ENCODE peak calls at places on chromosomes 12 and 14, in nine cellular contexts. One of them, this sample, is unnamed.

GRCh38 chr14:89618309-89618708 is 201.3 kb upstream of the FOXN3 start:
- DNase-seq in AG04450: no peak
- DNase-seq in effector memory CD4-positive, alpha-beta T cell: no peak
- DNase-seq in ovary: no peak
- DNase-seq in testis: no peak
- DNase-seq in tibial artery: no peak
- DNase-seq in naive thymus-derived CD4-positive, alpha-beta T cell: no peak
- DNase-seq in upper lobe of right lung: no peak
- DNase-seq in sigmoid colon: no peak
- DNase-seq in this sample: no peak

GRCh38 chr14:90050271-90050670 is 11.5 kb upstream of the KCNK13 start:
- DNase-seq in sigmoid colon: no peak
- DNase-seq in ovary: no peak
- DNase-seq in naive thymus-derived CD4-positive, alpha-beta T cell: no peak
- DNase-seq in effector memory CD4-positive, alpha-beta T cell: no peak
- DNase-seq in upper lobe of right lung: no peak
- DNase-seq in testis: no peak
- DNase-seq in tibial artery: no peak
- DNase-seq in AG04450: no peak
- DNase-seq in this sample: no peak

GRCh38 chr14:103259801-103260628 is 74.0 kb upstream of the EIF5 start:
- DNase-seq in tibial artery: no peak
- DNase-seq in upper lobe of right lung: no peak
- DNase-seq in effector memory CD4-positive, alpha-beta T cell: no peak
- DNase-seq in sigmoid colon: no peak
- DNase-seq in testis: no peak
- DNase-seq in AG04450: no peak
- DNase-seq in naive thymus-derived CD4-positive, alpha-beta T cell: no peak
- DNase-seq in ovary: peak
- DNase-seq in this sample: no peak

GRCh38 chr14:95043732-95044462 is 113.4 kb downstream of the DICER1 start:
- DNase-seq in tibial artery: peak
- DNase-seq in testis: no peak
- DNase-seq in effector memory CD4-positive, alpha-beta T cell: no peak
- DNase-seq in ovary: peak
- DNase-seq in naive thymus-derived CD4-positive, alpha-beta T cell: no peak
- DNase-seq in upper lobe of right lung: peak
- DNase-seq in AG04450: no peak
- DNase-seq in sigmoid colon: peak
- DNase-seq in this sample: no peak

GRCh38 chr12:109386079-109386473 is 38.4 kb downstream of the MYO1H start:
- DNase-seq in upper lobe of right lung: no peak
- DNase-seq in testis: no peak
- DNase-seq in ovary: no peak
- DNase-seq in tibial artery: no peak
- DNase-seq in naive thymus-derived CD4-positive, alpha-beta T cell: no peak
- DNase-seq in sigmoid colon: no peak
- DNase-seq in AG04450: no peak
- DNase-seq in effector memory CD4-positive, alpha-beta T cell: no peak
- DNase-seq in this sample: no peak

GRCh38 chr14:74571901-74572828 is 39.9 kb downstream of the LTBP2 start:
- DNase-seq in sigmoid colon: no peak
- DNase-seq in ovary: peak
- DNase-seq in naive thymus-derived CD4-positive, alpha-beta T cell: no peak
- DNase-seq in effector memory CD4-positive, alpha-beta T cell: no peak
- DNase-seq in AG04450: peak
- DNase-seq in testis: peak
- DNase-seq in tibial artery: no peak
- DNase-seq in upper lobe of right lung: no peak
- DNase-seq in this sample: no peak

GRCh38 chr12:52870361-52871290 is 21.8 kb upstream of the KRT78 start:
- DNase-seq in sigmoid colon: peak
- DNase-seq in upper lobe of right lung: peak
- DNase-seq in naive thymus-derived CD4-positive, alpha-beta T cell: peak
- DNase-seq in effector memory CD4-positive, alpha-beta T cell: peak
- DNase-seq in AG04450: no peak
- DNase-seq in testis: peak
- DNase-seq in tibial artery: no peak
- DNase-seq in ovary: peak
- DNase-seq in this sample: peak

GRCh38 chr12:3363608-3364007 is 127.4 kb upstream of the PRMT8 start:
- DNase-seq in naive thymus-derived CD4-positive, alpha-beta T cell: no peak
- DNase-seq in upper lobe of right lung: no peak
- DNase-seq in ovary: no peak
- DNase-seq in tibial artery: peak
- DNase-seq in sigmoid colon: no peak
- DNase-seq in AG04450: no peak
- DNase-seq in testis: peak
- DNase-seq in effector memory CD4-positive, alpha-beta T cell: no peak
- DNase-seq in this sample: no peak

GRCh38 chr12:1575799-1576401 is 18.5 kb downstream of the FBXL14 start:
- DNase-seq in AG04450: no peak
- DNase-seq in effector memory CD4-positive, alpha-beta T cell: no peak
- DNase-seq in upper lobe of right lung: no peak
- DNase-seq in tibial artery: no peak
- DNase-seq in sigmoid colon: no peak
- DNase-seq in ovary: no peak
- DNase-seq in naive thymus-derived CD4-positive, alpha-beta T cell: no peak
- DNase-seq in testis: peak
- DNase-seq in this sample: peak

GRCh38 chr14:23406244-23406643 is 1.8 kb downstream of the MYH6 start:
- DNase-seq in naive thymus-derived CD4-positive, alpha-beta T cell: no peak
- DNase-seq in upper lobe of right lung: no peak
- DNase-seq in sigmoid colon: no peak
- DNase-seq in ovary: no peak
- DNase-seq in AG04450: no peak
- DNase-seq in effector memory CD4-positive, alpha-beta T cell: no peak
- DNase-seq in tibial artery: no peak
- DNase-seq in testis: no peak
- DNase-seq in this sample: no peak

GRCh38 chr12:48873096-48873495 is 7.4 kb upstream of the RND1 start:
- DNase-seq in upper lobe of right lung: no peak
- DNase-seq in testis: no peak
- DNase-seq in tibial artery: no peak
- DNase-seq in naive thymus-derived CD4-positive, alpha-beta T cell: no peak
- DNase-seq in sigmoid colon: no peak
- DNase-seq in ovary: no peak
- DNase-seq in effector memory CD4-positive, alpha-beta T cell: no peak
- DNase-seq in AG04450: no peak
- DNase-seq in this sample: no peak

GRCh38 chr14:104353221-104353920 is 215.0 kb downstream of the KIF26A start:
- DNase-seq in sigmoid colon: peak
- DNase-seq in ovary: peak
- DNase-seq in testis: no peak
- DNase-seq in AG04450: no peak
- DNase-seq in upper lobe of right lung: no peak
- DNase-seq in effector memory CD4-positive, alpha-beta T cell: no peak
- DNase-seq in naive thymus-derived CD4-positive, alpha-beta T cell: no peak
- DNase-seq in tibial artery: peak
- DNase-seq in this sample: no peak

GRCh38 chr12:80829767-80830166 is 108.0 kb downstream of the LIN7A start:
- DNase-seq in AG04450: no peak
- DNase-seq in sigmoid colon: no peak
- DNase-seq in tibial artery: no peak
- DNase-seq in naive thymus-derived CD4-positive, alpha-beta T cell: no peak
- DNase-seq in effector memory CD4-positive, alpha-beta T cell: no peak
- DNase-seq in testis: no peak
- DNase-seq in upper lobe of right lung: no peak
- DNase-seq in ovary: no peak
- DNase-seq in this sample: no peak

GRCh38 chr12:87317302-87317701 is 711.9 kb downstream of the C12orf50 start:
- DNase-seq in sigmoid colon: no peak
- DNase-seq in testis: no peak
- DNase-seq in upper lobe of right lung: no peak
- DNase-seq in ovary: no peak
- DNase-seq in tibial artery: no peak
- DNase-seq in AG04450: no peak
- DNase-seq in effector memory CD4-positive, alpha-beta T cell: no peak
- DNase-seq in naive thymus-derived CD4-positive, alpha-beta T cell: no peak
- DNase-seq in this sample: no peak

GRCh38 chr14:50957296-50957695 is 13.0 kb upstream of the PYGL start:
- DNase-seq in effector memory CD4-positive, alpha-beta T cell: no peak
- DNase-seq in testis: no peak
- DNase-seq in naive thymus-derived CD4-positive, alpha-beta T cell: no peak
- DNase-seq in ovary: no peak
- DNase-seq in tibial artery: no peak
- DNase-seq in AG04450: no peak
- DNase-seq in sigmoid colon: no peak
- DNase-seq in upper lobe of right lung: no peak
- DNase-seq in this sample: no peak

GRCh38 chr14:22438742-22439141 is 150.3 kb downstream of the DAD1 start:
- DNase-seq in upper lobe of right lung: no peak
- DNase-seq in naive thymus-derived CD4-positive, alpha-beta T cell: no peak
- DNase-seq in tibial artery: no peak
- DNase-seq in effector memory CD4-positive, alpha-beta T cell: no peak
- DNase-seq in ovary: no peak
- DNase-seq in AG04450: no peak
- DNase-seq in testis: no peak
- DNase-seq in sigmoid colon: no peak
- DNase-seq in this sample: no peak

GRCh38 chr12:132836803-132837331 is 8.2 kb upstream of the GOLGA3 start:
- DNase-seq in naive thymus-derived CD4-positive, alpha-beta T cell: no peak
- DNase-seq in upper lobe of right lung: no peak
- DNase-seq in testis: no peak
- DNase-seq in tibial artery: no peak
- DNase-seq in ovary: no peak
- DNase-seq in effector memory CD4-positive, alpha-beta T cell: no peak
- DNase-seq in sigmoid colon: no peak
- DNase-seq in AG04450: no peak
- DNase-seq in this sample: no peak

GRCh38 chr14:72855913-72856312 is 38.0 kb downstream of the DPF3 start:
- DNase-seq in ovary: no peak
- DNase-seq in upper lobe of right lung: no peak
- DNase-seq in tibial artery: no peak
- DNase-seq in effector memory CD4-positive, alpha-beta T cell: no peak
- DNase-seq in AG04450: no peak
- DNase-seq in sigmoid colon: no peak
- DNase-seq in naive thymus-derived CD4-positive, alpha-beta T cell: no peak
- DNase-seq in testis: no peak
- DNase-seq in this sample: no peak

GRCh38 chr12:27592548-27592947 is 68.5 kb downstream of the PPFIBP1 start:
- DNase-seq in ovary: no peak
- DNase-seq in tibial artery: no peak
- DNase-seq in naive thymus-derived CD4-positive, alpha-beta T cell: no peak
- DNase-seq in testis: no peak
- DNase-seq in upper lobe of right lung: no peak
- DNase-seq in sigmoid colon: peak
- DNase-seq in AG04450: no peak
- DNase-seq in effector memory CD4-positive, alpha-beta T cell: no peak
- DNase-seq in this sample: no peak

GRCh38 chr14:100903672-100904185 is at the start of gene RTL1:
- DNase-seq in AG04450: no peak
- DNase-seq in tibial artery: peak
- DNase-seq in ovary: peak
- DNase-seq in testis: peak
- DNase-seq in upper lobe of right lung: no peak
- DNase-seq in effector memory CD4-positive, alpha-beta T cell: no peak
- DNase-seq in sigmoid colon: peak
- DNase-seq in naive thymus-derived CD4-positive, alpha-beta T cell: no peak
- DNase-seq in this sample: no peak

GRCh38 chr12:49519574-49519936 is 19.3 kb upstream of the KCNH3 start:
- DNase-seq in naive thymus-derived CD4-positive, alpha-beta T cell: no peak
- DNase-seq in sigmoid colon: no peak
- DNase-seq in testis: no peak
- DNase-seq in ovary: no peak
- DNase-seq in effector memory CD4-positive, alpha-beta T cell: no peak
- DNase-seq in tibial artery: no peak
- DNase-seq in AG04450: no peak
- DNase-seq in upper lobe of right lung: no peak
- DNase-seq in this sample: no peak

GRCh38 chr12:9625019-9625418 is 17.3 kb upstream of the KLRB1 start:
- DNase-seq in effector memory CD4-positive, alpha-beta T cell: no peak
- DNase-seq in AG04450: no peak
- DNase-seq in sigmoid colon: no peak
- DNase-seq in naive thymus-derived CD4-positive, alpha-beta T cell: no peak
- DNase-seq in ovary: no peak
- DNase-seq in upper lobe of right lung: no peak
- DNase-seq in tibial artery: no peak
- DNase-seq in testis: no peak
- DNase-seq in this sample: no peak
- H3K4me3 ChIP-seq in effector memory CD4-positive, alpha-beta T cell: no peak
- H3K4me3 ChIP-seq in AG04450: no peak
- H3K4me3 ChIP-seq in sigmoid colon: no peak
- H3K4me3 ChIP-seq in naive thymus-derived CD4-positive, alpha-beta T cell: no peak
- H3K4me3 ChIP-seq in ovary: no peak
- H3K4me3 ChIP-seq in upper lobe of right lung: no peak
- H3K4me3 ChIP-seq in tibial artery: no peak
- H3K4me3 ChIP-seq in testis: no peak
- H3K4me3 ChIP-seq in this sample: no peak

GRCh38 chr14:30873308-30874119 is 845 bp upstream of the COCH start:
- DNase-seq in AG04450: no peak
- DNase-seq in tibial artery: no peak
- DNase-seq in sigmoid colon: no peak
- DNase-seq in ovary: no peak
- DNase-seq in naive thymus-derived CD4-positive, alpha-beta T cell: no peak
- DNase-seq in testis: no peak
- DNase-seq in effector memory CD4-positive, alpha-beta T cell: no peak
- DNase-seq in upper lobe of right lung: no peak
- DNase-seq in this sample: no peak
- H3K4me3 ChIP-seq in AG04450: no peak
- H3K4me3 ChIP-seq in tibial artery: peak
- H3K4me3 ChIP-seq in sigmoid colon: no peak
- H3K4me3 ChIP-seq in ovary: no peak
- H3K4me3 ChIP-seq in naive thymus-derived CD4-positive, alpha-beta T cell: no peak
- H3K4me3 ChIP-seq in testis: peak
- H3K4me3 ChIP-seq in effector memory CD4-positive, alpha-beta T cell: no peak
- H3K4me3 ChIP-seq in upper lobe of right lung: peak
- H3K4me3 ChIP-seq in this sample: peak

DNA sequence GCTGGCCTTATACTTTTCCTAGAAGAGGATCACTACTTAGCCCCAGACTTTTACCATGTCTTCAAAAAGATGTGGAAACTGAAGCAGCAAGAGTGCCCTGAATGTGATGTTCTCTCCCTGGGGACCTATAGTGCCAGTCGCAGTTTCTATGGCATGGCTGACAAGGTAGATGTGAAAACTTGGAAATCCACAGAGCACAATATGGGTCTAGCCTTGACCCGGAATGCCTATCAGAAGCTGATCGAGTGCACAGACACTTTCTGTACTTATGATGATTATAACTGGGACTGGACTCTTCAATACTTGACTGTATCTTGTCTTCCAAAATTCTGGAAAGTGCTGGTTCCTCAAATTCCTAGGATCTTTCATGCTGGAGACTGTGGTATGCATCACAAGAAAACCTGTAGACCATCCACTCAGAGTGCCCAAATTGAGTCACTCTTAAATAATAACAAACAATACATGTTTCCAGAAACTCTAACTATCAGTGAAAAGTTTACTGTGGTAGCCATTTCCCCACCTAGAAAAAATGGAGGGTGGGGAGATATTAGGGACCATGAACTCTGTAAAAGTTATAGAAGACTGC is 1.5 kb downstream of the MGAT2 start:
- DNase-seq in naive thymus-derived CD4-positive, alpha-beta T cell: no peak
- DNase-seq in testis: no peak
- DNase-seq in tibial artery: no peak
- DNase-seq in upper lobe of right lung: no peak
- DNase-seq in ovary: no peak
- DNase-seq in AG04450: no peak
- DNase-seq in effector memory CD4-positive, alpha-beta T cell: no peak
- DNase-seq in sigmoid colon: no peak
- DNase-seq in this sample: no peak
- H3K4me3 ChIP-seq in naive thymus-derived CD4-positive, alpha-beta T cell: peak
- H3K4me3 ChIP-seq in testis: peak
- H3K4me3 ChIP-seq in tibial artery: peak
- H3K4me3 ChIP-seq in upper lobe of right lung: peak
- H3K4me3 ChIP-seq in ovary: peak
- H3K4me3 ChIP-seq in AG04450: peak
- H3K4me3 ChIP-seq in effector memory CD4-positive, alpha-beta T cell: peak
- H3K4me3 ChIP-seq in sigmoid colon: peak
- H3K4me3 ChIP-seq in this sample: peak

GRCh38 chr12:8951744-8952143 is 2.3 kb upstream of the M6PR start:
- DNase-seq in tibial artery: no peak
- DNase-seq in testis: no peak
- DNase-seq in sigmoid colon: no peak
- DNase-seq in effector memory CD4-positive, alpha-beta T cell: peak
- DNase-seq in naive thymus-derived CD4-positive, alpha-beta T cell: no peak
- DNase-seq in AG04450: no peak
- DNase-seq in upper lobe of right lung: no peak
- DNase-seq in ovary: no peak
- DNase-seq in this sample: no peak
- H3K4me3 ChIP-seq in tibial artery: no peak
- H3K4me3 ChIP-seq in testis: no peak
- H3K4me3 ChIP-seq in sigmoid colon: no peak
- H3K4me3 ChIP-seq in effector memory CD4-positive, alpha-beta T cell: peak
- H3K4me3 ChIP-seq in naive thymus-derived CD4-positive, alpha-beta T cell: peak
- H3K4me3 ChIP-seq in AG04450: no peak
- H3K4me3 ChIP-seq in upper lobe of right lung: peak
- H3K4me3 ChIP-seq in ovary: no peak
- H3K4me3 ChIP-seq in this sample: no peak